ENCODE peak calls at places on chromosomes 11 and 22, in eight cellular contexts. One of them, this sample, is unnamed.
A peak's percentile ranks its signal among the peaks of the same experiment; 100 is the strongest.

GRCh38 chr11:2932850-2933251 is 3.6 kb upstream of the PHLDA2 start:
- DNase-seq in heart left ventricle: peak; percentile 17
- DNase-seq in kidney: peak; percentile 84
- DNase-seq in sigmoid colon: peak; percentile 60
- DNase-seq in effector memory CD4-positive, alpha-beta T cell: no peak
- DNase-seq in right atrium auricular region: no peak
- DNase-seq in heart right ventricle: no peak
- DNase-seq in lower lobe of right lung: peak; percentile 45
- DNase-seq in this sample: peak; percentile 65

GRCh38 chr22:45506961-45507360 is 4.3 kb downstream of the FBLN1 start:
- DNase-seq in effector memory CD4-positive, alpha-beta T cell: no peak
- DNase-seq in sigmoid colon: no peak
- DNase-seq in lower lobe of right lung: no peak
- DNase-seq in heart right ventricle: no peak
- DNase-seq in heart left ventricle: no peak
- DNase-seq in right atrium auricular region: no peak
- DNase-seq in kidney: peak; percentile 49
- DNase-seq in this sample: no peak

GRCh38 chr11:91041626-91042025 is 818.8 kb upstream of the CHORDC1 start:
- DNase-seq in effector memory CD4-positive, alpha-beta T cell: no peak
- DNase-seq in right atrium auricular region: no peak
- DNase-seq in heart left ventricle: no peak
- DNase-seq in heart right ventricle: no peak
- DNase-seq in kidney: no peak
- DNase-seq in lower lobe of right lung: no peak
- DNase-seq in sigmoid colon: no peak
- DNase-seq in this sample: no peak

GRCh38 chr11:60951909-60952741 is at the start of gene SLC15A3:
- DNase-seq in heart right ventricle: peak; percentile 67
- DNase-seq in kidney: peak; percentile 87
- DNase-seq in heart left ventricle: peak; percentile 77
- DNase-seq in right atrium auricular region: peak; percentile 83
- DNase-seq in sigmoid colon: peak; percentile 87
- DNase-seq in effector memory CD4-positive, alpha-beta T cell: no peak
- DNase-seq in lower lobe of right lung: peak; percentile 90
- DNase-seq in this sample: peak; percentile 88

GRCh38 chr11:78149646-78150045 is 10.2 kb upstream of the ALG8 start:
- DNase-seq in sigmoid colon: no peak
- DNase-seq in lower lobe of right lung: no peak
- DNase-seq in kidney: no peak
- DNase-seq in heart right ventricle: no peak
- DNase-seq in heart left ventricle: no peak
- DNase-seq in effector memory CD4-positive, alpha-beta T cell: no peak
- DNase-seq in right atrium auricular region: no peak
- DNase-seq in this sample: no peak

GRCh38 chr11:980438-981365 is 55.0 kb downstream of the AP2A2 start:
- DNase-seq in heart right ventricle: no peak
- DNase-seq in effector memory CD4-positive, alpha-beta T cell: no peak
- DNase-seq in heart left ventricle: no peak
- DNase-seq in right atrium auricular region: no peak
- DNase-seq in sigmoid colon: no peak
- DNase-seq in kidney: no peak
- DNase-seq in lower lobe of right lung: no peak
- DNase-seq in this sample: no peak

GRCh38 chr11:93849751-93850584 is 450 bp downstream of the VSTM5 start:
- DNase-seq in sigmoid colon: no peak
- DNase-seq in heart left ventricle: no peak
- DNase-seq in effector memory CD4-positive, alpha-beta T cell: no peak
- DNase-seq in right atrium auricular region: peak; percentile 60
- DNase-seq in lower lobe of right lung: no peak
- DNase-seq in kidney: peak; percentile 79
- DNase-seq in heart right ventricle: peak; percentile 7
- DNase-seq in this sample: no peak

GRCh38 chr11:108887436-108888238 is 222.8 kb downstream of the DDX10 start:
- DNase-seq in effector memory CD4-positive, alpha-beta T cell: no peak
- DNase-seq in lower lobe of right lung: no peak
- DNase-seq in heart right ventricle: no peak
- DNase-seq in heart left ventricle: no peak
- DNase-seq in right atrium auricular region: no peak
- DNase-seq in kidney: no peak
- DNase-seq in sigmoid colon: no peak
- DNase-seq in this sample: no peak

GRCh38 chr11:56783448-56784041 is 35.0 kb upstream of the OR9G4 start:
- DNase-seq in effector memory CD4-positive, alpha-beta T cell: no peak
- DNase-seq in kidney: no peak
- DNase-seq in sigmoid colon: no peak
- DNase-seq in lower lobe of right lung: no peak
- DNase-seq in right atrium auricular region: no peak
- DNase-seq in heart right ventricle: no peak
- DNase-seq in heart left ventricle: no peak
- DNase-seq in this sample: no peak

GRCh38 chr22:30188911-30189310 is 57.6 kb downstream of the LIF start:
- DNase-seq in heart right ventricle: no peak
- DNase-seq in kidney: no peak
- DNase-seq in right atrium auricular region: no peak
- DNase-seq in sigmoid colon: no peak
- DNase-seq in effector memory CD4-positive, alpha-beta T cell: no peak
- DNase-seq in heart left ventricle: no peak
- DNase-seq in lower lobe of right lung: no peak
- DNase-seq in this sample: no peak

GRCh38 chr11:12886508-12886907 is 122.6 kb upstream of the RASSF10 start:
- DNase-seq in lower lobe of right lung: no peak
- DNase-seq in heart right ventricle: no peak
- DNase-seq in sigmoid colon: no peak
- DNase-seq in kidney: no peak
- DNase-seq in heart left ventricle: no peak
- DNase-seq in right atrium auricular region: no peak
- DNase-seq in effector memory CD4-positive, alpha-beta T cell: no peak
- DNase-seq in this sample: no peak

GRCh38 chr22:37623075-37624016 is 14.7 kb downstream of the GGA1 start:
- DNase-seq in heart right ventricle: peak; percentile 60
- DNase-seq in right atrium auricular region: no peak
- DNase-seq in sigmoid colon: peak; percentile 85
- DNase-seq in lower lobe of right lung: peak; percentile 83
- DNase-seq in effector memory CD4-positive, alpha-beta T cell: peak; percentile 51
- DNase-seq in heart left ventricle: peak; percentile 61
- DNase-seq in kidney: no peak
- DNase-seq in this sample: peak; percentile 85

GRCh38 chr11:95831198-95831883 is 41.0 kb downstream of the CEP57 start:
- DNase-seq in effector memory CD4-positive, alpha-beta T cell: no peak
- DNase-seq in heart left ventricle: no peak
- DNase-seq in right atrium auricular region: no peak
- DNase-seq in lower lobe of right lung: no peak
- DNase-seq in kidney: no peak
- DNase-seq in heart right ventricle: no peak
- DNase-seq in sigmoid colon: no peak
- DNase-seq in this sample: no peak

GRCh38 chr11:75142714-75143419 is 8.0 kb upstream of the SLCO2B1 start:
- DNase-seq in heart right ventricle: peak; percentile 76
- DNase-seq in heart left ventricle: peak; percentile 75
- DNase-seq in right atrium auricular region: peak; percentile 87
- DNase-seq in lower lobe of right lung: peak; percentile 88
- DNase-seq in effector memory CD4-positive, alpha-beta T cell: peak; percentile 57
- DNase-seq in sigmoid colon: peak; percentile 88
- DNase-seq in kidney: peak; percentile 92
- DNase-seq in this sample: peak; percentile 83

GRCh38 chr22:41563051-41563711 is 2.4 kb downstream of the CSDC2 start:
- DNase-seq in kidney: no peak
- DNase-seq in right atrium auricular region: no peak
- DNase-seq in effector memory CD4-positive, alpha-beta T cell: no peak
- DNase-seq in sigmoid colon: no peak
- DNase-seq in heart left ventricle: no peak
- DNase-seq in heart right ventricle: no peak
- DNase-seq in lower lobe of right lung: no peak
- DNase-seq in this sample: no peak

GRCh38 chr22:22884010-22884887 is 3.4 kb upstream of the IGLL5 start:
- DNase-seq in right atrium auricular region: peak; percentile 58
- DNase-seq in effector memory CD4-positive, alpha-beta T cell: peak; percentile 42
- DNase-seq in sigmoid colon: no peak
- DNase-seq in lower lobe of right lung: no peak
- DNase-seq in heart left ventricle: peak; percentile 54
- DNase-seq in heart right ventricle: peak; percentile 64
- DNase-seq in kidney: peak; percentile 58
- DNase-seq in this sample: no peak

GRCh38 chr11:34408580-34409172 is 30.1 kb upstream of the CAT start:
- DNase-seq in effector memory CD4-positive, alpha-beta T cell: no peak
- DNase-seq in lower lobe of right lung: no peak
- DNase-seq in kidney: no peak
- DNase-seq in heart left ventricle: no peak
- DNase-seq in sigmoid colon: no peak
- DNase-seq in right atrium auricular region: no peak
- DNase-seq in heart right ventricle: no peak
- DNase-seq in this sample: no peak

GRCh38 chr22:30260682-30261081 is 6.0 kb downstream of the OSM start:
- DNase-seq in sigmoid colon: no peak
- DNase-seq in heart right ventricle: no peak
- DNase-seq in heart left ventricle: no peak
- DNase-seq in effector memory CD4-positive, alpha-beta T cell: no peak
- DNase-seq in lower lobe of right lung: no peak
- DNase-seq in kidney: no peak
- DNase-seq in right atrium auricular region: no peak
- DNase-seq in this sample: no peak

GRCh38 chr11:73288197-73288872 is 16.2 kb downstream of the P2RY6 start:
- DNase-seq in heart right ventricle: no peak
- DNase-seq in sigmoid colon: no peak
- DNase-seq in lower lobe of right lung: no peak
- DNase-seq in right atrium auricular region: no peak
- DNase-seq in kidney: peak; percentile 9
- DNase-seq in heart left ventricle: no peak
- DNase-seq in effector memory CD4-positive, alpha-beta T cell: no peak
- DNase-seq in this sample: no peak

GRCh38 chr11:66121453-66121852 is 51.4 kb downstream of the PACS1 start:
- DNase-seq in sigmoid colon: no peak
- DNase-seq in heart left ventricle: no peak
- DNase-seq in heart right ventricle: no peak
- DNase-seq in kidney: no peak
- DNase-seq in effector memory CD4-positive, alpha-beta T cell: no peak
- DNase-seq in lower lobe of right lung: no peak
- DNase-seq in right atrium auricular region: no peak
- DNase-seq in this sample: no peak

GRCh38 chr11:66126808-66127555 is 56.9 kb downstream of the PACS1 start:
- DNase-seq in right atrium auricular region: peak; percentile 77
- DNase-seq in heart right ventricle: peak; percentile 67
- DNase-seq in kidney: peak; percentile 80
- DNase-seq in sigmoid colon: peak; percentile 72
- DNase-seq in lower lobe of right lung: peak; percentile 50
- DNase-seq in effector memory CD4-positive, alpha-beta T cell: peak; percentile 45
- DNase-seq in heart left ventricle: peak; percentile 65
- DNase-seq in this sample: peak; percentile 68

GRCh38 chr11:66124564-66124963 is 54.5 kb downstream of the PACS1 start:
- DNase-seq in right atrium auricular region: no peak
- DNase-seq in sigmoid colon: no peak
- DNase-seq in effector memory CD4-positive, alpha-beta T cell: no peak
- DNase-seq in lower lobe of right lung: no peak
- DNase-seq in heart right ventricle: no peak
- DNase-seq in kidney: no peak
- DNase-seq in heart left ventricle: no peak
- DNase-seq in this sample: no peak

GRCh38 chr11:66123902-66124301 is 53.8 kb downstream of the PACS1 start:
- DNase-seq in heart left ventricle: no peak
- DNase-seq in kidney: no peak
- DNase-seq in lower lobe of right lung: no peak
- DNase-seq in effector memory CD4-positive, alpha-beta T cell: no peak
- DNase-seq in sigmoid colon: no peak
- DNase-seq in heart right ventricle: no peak
- DNase-seq in right atrium auricular region: no peak
- DNase-seq in this sample: no peak

GRCh38 chr11:66126064-66126463 is 56.0 kb downstream of the PACS1 start:
- DNase-seq in heart left ventricle: no peak
- DNase-seq in lower lobe of right lung: no peak
- DNase-seq in kidney: no peak
- DNase-seq in sigmoid colon: no peak
- DNase-seq in heart right ventricle: no peak
- DNase-seq in right atrium auricular region: no peak
- DNase-seq in effector memory CD4-positive, alpha-beta T cell: no peak
- DNase-seq in this sample: no peak
- H3K4me3 ChIP-seq in heart left ventricle: no peak overlapping the region
- H3K4me3 ChIP-seq in lower lobe of right lung: no peak overlapping the region
- H3K4me3 ChIP-seq in kidney: no peak overlapping the region
- H3K4me3 ChIP-seq in sigmoid colon: no peak overlapping the region
- H3K4me3 ChIP-seq in heart right ventricle: no peak overlapping the region
- H3K4me3 ChIP-seq in right atrium auricular region: no peak overlapping the region
- H3K4me3 ChIP-seq in effector memory CD4-positive, alpha-beta T cell: no peak overlapping the region
- H3K4me3 ChIP-seq in this sample: no peak overlapping the region

DNA sequence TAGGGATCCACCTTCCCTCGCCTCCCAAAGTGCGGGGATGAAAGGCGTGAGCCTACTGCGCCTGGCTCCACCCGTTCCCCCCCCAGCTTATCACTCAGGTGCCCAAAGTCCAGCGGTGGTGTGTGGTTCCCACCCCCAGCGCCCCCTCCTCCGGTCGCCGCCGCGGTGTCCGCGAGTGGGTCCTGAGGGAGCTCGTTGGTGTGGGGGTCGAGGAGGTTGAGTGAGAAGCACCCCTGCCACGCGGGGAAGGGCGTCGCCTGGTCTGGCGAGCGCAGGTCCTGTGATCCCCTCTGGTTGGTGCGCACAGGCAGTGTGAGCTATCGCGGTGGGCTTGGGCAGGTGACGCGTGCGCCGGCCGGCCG is 3900.6 kb upstream of the OR11H1 start:
- DNase-seq in kidney: peak; percentile 72
- DNase-seq in lower lobe of right lung: no peak
- DNase-seq in effector memory CD4-positive, alpha-beta T cell: no peak
- DNase-seq in right atrium auricular region: no peak
- DNase-seq in heart left ventricle: no peak
- DNase-seq in heart right ventricle: no peak
- DNase-seq in sigmoid colon: no peak
- DNase-seq in this sample: peak; percentile 64
- H3K9me3 ChIP-seq in kidney: peaks cover 13% of the 10 kb centered on the region
- H3K9me3 ChIP-seq in lower lobe of right lung: peaks cover 40% of the 10 kb centered on the region
- H3K9me3 ChIP-seq in effector memory CD4-positive, alpha-beta T cell: peaks cover 16% of the 10 kb centered on the region
- H3K9me3 ChIP-seq in right atrium auricular region: peaks cover 22% of the 10 kb centered on the region
- H3K9me3 ChIP-seq in heart left ventricle: no peaks in the 10 kb centered on the region
- H3K9me3 ChIP-seq in heart right ventricle: peaks cover 18% of the 10 kb centered on the region
- H3K9me3 ChIP-seq in sigmoid colon: peaks cover 44% of the 10 kb centered on the region
- H3K9me3 ChIP-seq in this sample: peaks cover 20% of the 10 kb centered on the region

GRCh38 chr22:50260801-50261614 is 475 bp downstream of the MAPK12 start:
- DNase-seq in lower lobe of right lung: peak; percentile 68
- DNase-seq in heart left ventricle: no peak
- DNase-seq in effector memory CD4-positive, alpha-beta T cell: no peak
- DNase-seq in sigmoid colon: no peak
- DNase-seq in right atrium auricular region: no peak
- DNase-seq in heart right ventricle: no peak
- DNase-seq in kidney: no peak
- DNase-seq in this sample: no peak
- H3K4me3 ChIP-seq in lower lobe of right lung: peak overlapping the region; percentile 57
- H3K4me3 ChIP-seq in heart left ventricle: peak overlapping the region; percentile 60
- H3K4me3 ChIP-seq in effector memory CD4-positive, alpha-beta T cell: peak overlapping the region; percentile 4
- H3K4me3 ChIP-seq in sigmoid colon: peak overlapping the region; percentile 38
- H3K4me3 ChIP-seq in right atrium auricular region: peak overlapping the region; percentile 57
- H3K4me3 ChIP-seq in heart right ventricle: peak overlapping the region; percentile 59
- H3K4me3 ChIP-seq in kidney: peak overlapping the region; percentile 39
- H3K4me3 ChIP-seq in this sample: peak overlapping the region; percentile 50

DNA sequence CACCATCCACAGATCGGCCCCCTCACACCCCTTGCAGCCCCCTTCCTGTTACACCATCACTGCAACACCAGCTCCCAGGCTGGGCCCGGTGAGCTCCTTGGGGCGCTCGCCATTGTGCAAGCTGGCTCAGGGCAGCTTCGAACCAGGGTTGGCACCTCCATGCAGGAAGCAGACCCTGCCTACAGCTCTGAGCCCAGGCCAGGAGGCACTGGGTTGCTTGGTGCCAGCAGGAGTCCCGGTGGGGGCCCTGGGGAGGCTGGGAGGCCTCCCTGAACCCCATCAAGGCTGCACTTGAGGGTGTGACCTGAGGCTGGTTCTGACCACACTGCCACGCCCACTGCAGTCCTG is 417.1 kb downstream of the CTTN start:
- DNase-seq in heart left ventricle: no peak
- DNase-seq in lower lobe of right lung: no peak
- DNase-seq in effector memory CD4-positive, alpha-beta T cell: no peak
- DNase-seq in right atrium auricular region: no peak
- DNase-seq in sigmoid colon: no peak
- DNase-seq in heart right ventricle: no peak
- DNase-seq in kidney: peak; percentile 62
- DNase-seq in this sample: no peak
- H3K9me3 ChIP-seq in heart left ventricle: no peaks in the 10 kb centered on the region
- H3K9me3 ChIP-seq in lower lobe of right lung: no peaks in the 10 kb centered on the region
- H3K9me3 ChIP-seq in effector memory CD4-positive, alpha-beta T cell: no peaks in the 10 kb centered on the region
- H3K9me3 ChIP-seq in right atrium auricular region: no peaks in the 10 kb centered on the region
- H3K9me3 ChIP-seq in sigmoid colon: no peaks in the 10 kb centered on the region
- H3K9me3 ChIP-seq in heart right ventricle: no peaks in the 10 kb centered on the region
- H3K9me3 ChIP-seq in kidney: no peaks in the 10 kb centered on the region
- H3K9me3 ChIP-seq in this sample: no peaks in the 10 kb centered on the region